ENCODE peak calls at places on chromosomes 6 and 20, in eight cellular contexts. One of them, this sample, is unnamed.

GRCh38 chr20:53897884-53898557 is 172.4 kb downstream of the BCAS1 start:
- DNase-seq in HCT116: no peak
- DNase-seq in substantia nigra: no peak
- DNase-seq in ovary: no peak
- DNase-seq in HEK293T: no peak
- DNase-seq in left ventricle myocardium superior: no peak
- DNase-seq in Kasumi-1: no peak
- DNase-seq in type B pancreatic cell: no peak
- DNase-seq in this sample: no peak

GRCh38 chr6:14638932-14639875 is 521.6 kb downstream of the CD83 start:
- DNase-seq in HCT116: no peak
- DNase-seq in substantia nigra: no peak
- DNase-seq in ovary: peak
- DNase-seq in HEK293T: peak
- DNase-seq in left ventricle myocardium superior: peak
- DNase-seq in Kasumi-1: peak
- DNase-seq in type B pancreatic cell: no peak
- DNase-seq in this sample: no peak

GRCh38 chr6:134714113-134714512 is 235.8 kb downstream of the ALDH8A1 start:
- DNase-seq in HCT116: no peak
- DNase-seq in substantia nigra: no peak
- DNase-seq in ovary: no peak
- DNase-seq in HEK293T: no peak
- DNase-seq in left ventricle myocardium superior: no peak
- DNase-seq in Kasumi-1: no peak
- DNase-seq in type B pancreatic cell: no peak
- DNase-seq in this sample: no peak

GRCh38 chr20:44993343-44993742 is 27.0 kb downstream of the STK4 start:
- DNase-seq in HCT116: no peak
- DNase-seq in substantia nigra: no peak
- DNase-seq in ovary: no peak
- DNase-seq in HEK293T: no peak
- DNase-seq in left ventricle myocardium superior: no peak
- DNase-seq in Kasumi-1: peak
- DNase-seq in type B pancreatic cell: no peak
- DNase-seq in this sample: no peak

GRCh38 chr20:37880726-37881591 is 22.0 kb upstream of the VSTM2L start:
- DNase-seq in HCT116: no peak
- DNase-seq in substantia nigra: no peak
- DNase-seq in ovary: peak
- DNase-seq in HEK293T: peak
- DNase-seq in left ventricle myocardium superior: peak
- DNase-seq in Kasumi-1: no peak
- DNase-seq in type B pancreatic cell: no peak
- DNase-seq in this sample: no peak

GRCh38 chr20:8073024-8073832 is 53.7 kb upstream of the TMX4 start:
- DNase-seq in HCT116: no peak
- DNase-seq in substantia nigra: no peak
- DNase-seq in ovary: no peak
- DNase-seq in HEK293T: no peak
- DNase-seq in left ventricle myocardium superior: no peak
- DNase-seq in Kasumi-1: peak
- DNase-seq in type B pancreatic cell: no peak
- DNase-seq in this sample: no peak

GRCh38 chr6:26272171-26272631 is 92.8 kb upstream of the BTN3A2 start:
- DNase-seq in HCT116: no peak
- DNase-seq in substantia nigra: no peak
- DNase-seq in ovary: peak
- DNase-seq in HEK293T: no peak
- DNase-seq in left ventricle myocardium superior: peak
- DNase-seq in Kasumi-1: peak
- DNase-seq in type B pancreatic cell: peak
- DNase-seq in this sample: no peak

GRCh38 chr6:36068012-36068392 is 40.4 kb downstream of the MAPK14 start:
- DNase-seq in HCT116: no peak
- DNase-seq in substantia nigra: no peak
- DNase-seq in ovary: no peak
- DNase-seq in HEK293T: no peak
- DNase-seq in left ventricle myocardium superior: no peak
- DNase-seq in Kasumi-1: no peak
- DNase-seq in type B pancreatic cell: no peak
- DNase-seq in this sample: no peak

GRCh38 chr6:45495404-45496084 is 117.8 kb upstream of the SUPT3H start:
- DNase-seq in HCT116: no peak
- DNase-seq in substantia nigra: no peak
- DNase-seq in ovary: no peak
- DNase-seq in HEK293T: no peak
- DNase-seq in left ventricle myocardium superior: no peak
- DNase-seq in Kasumi-1: peak
- DNase-seq in type B pancreatic cell: no peak
- DNase-seq in this sample: no peak

GRCh38 chr6:34771727-34772126 is 14.4 kb downstream of the SNRPC start:
- DNase-seq in HCT116: no peak
- DNase-seq in substantia nigra: no peak
- DNase-seq in ovary: no peak
- DNase-seq in HEK293T: no peak
- DNase-seq in left ventricle myocardium superior: no peak
- DNase-seq in Kasumi-1: no peak
- DNase-seq in type B pancreatic cell: no peak
- DNase-seq in this sample: no peak

GRCh38 chr6:143941852-143942627 is 66.0 kb downstream of the PLAGL1 start:
- DNase-seq in HCT116: peak
- DNase-seq in substantia nigra: peak
- DNase-seq in ovary: peak
- DNase-seq in HEK293T: peak
- DNase-seq in left ventricle myocardium superior: peak
- DNase-seq in Kasumi-1: peak
- DNase-seq in type B pancreatic cell: no peak
- DNase-seq in this sample: peak

GRCh38 chr6:159178847-159179246 is 9.6 kb downstream of the FNDC1 start:
- DNase-seq in HCT116: no peak
- DNase-seq in substantia nigra: no peak
- DNase-seq in ovary: no peak
- DNase-seq in HEK293T: no peak
- DNase-seq in left ventricle myocardium superior: no peak
- DNase-seq in Kasumi-1: no peak
- DNase-seq in type B pancreatic cell: no peak
- DNase-seq in this sample: no peak

GRCh38 chr6:166488081-166488685 is 98.3 kb downstream of the RAMACL start:
- DNase-seq in HCT116: no peak
- DNase-seq in substantia nigra: no peak
- DNase-seq in ovary: peak
- DNase-seq in HEK293T: no peak
- DNase-seq in left ventricle myocardium superior: peak
- DNase-seq in Kasumi-1: peak
- DNase-seq in type B pancreatic cell: no peak
- DNase-seq in this sample: no peak

GRCh38 chr6:132401941-132402275 is 633 bp upstream of the MOXD1 start:
- DNase-seq in HCT116: no peak
- DNase-seq in substantia nigra: no peak
- DNase-seq in ovary: no peak
- DNase-seq in HEK293T: no peak
- DNase-seq in left ventricle myocardium superior: no peak
- DNase-seq in Kasumi-1: no peak
- DNase-seq in type B pancreatic cell: no peak
- DNase-seq in this sample: no peak

GRCh38 chr20:13525225-13525940 is 113.3 kb downstream of the TASP1 start:
- DNase-seq in HCT116: no peak
- DNase-seq in substantia nigra: no peak
- DNase-seq in ovary: no peak
- DNase-seq in HEK293T: no peak
- DNase-seq in left ventricle myocardium superior: no peak
- DNase-seq in Kasumi-1: no peak
- DNase-seq in type B pancreatic cell: no peak
- DNase-seq in this sample: no peak

GRCh38 chr20:50918403-50918802 is 12.8 kb downstream of the ADNP start:
- DNase-seq in HCT116: no peak
- DNase-seq in substantia nigra: no peak
- DNase-seq in ovary: no peak
- DNase-seq in HEK293T: no peak
- DNase-seq in left ventricle myocardium superior: no peak
- DNase-seq in Kasumi-1: no peak
- DNase-seq in type B pancreatic cell: no peak
- DNase-seq in this sample: no peak

GRCh38 chr6:48889429-48889828 is 573.6 kb downstream of the MMUT start:
- DNase-seq in HCT116: no peak
- DNase-seq in substantia nigra: no peak
- DNase-seq in ovary: no peak
- DNase-seq in HEK293T: no peak
- DNase-seq in left ventricle myocardium superior: no peak
- DNase-seq in Kasumi-1: no peak
- DNase-seq in type B pancreatic cell: no peak
- DNase-seq in this sample: no peak

GRCh38 chr6:13526718-13527668 is 39.6 kb upstream of the GFOD1 start:
- DNase-seq in HCT116: no peak
- DNase-seq in substantia nigra: no peak
- DNase-seq in ovary: peak
- DNase-seq in HEK293T: no peak
- DNase-seq in left ventricle myocardium superior: peak
- DNase-seq in Kasumi-1: peak
- DNase-seq in type B pancreatic cell: no peak
- DNase-seq in this sample: no peak

GRCh38 chr6:165676435-165677068 is 13.5 kb upstream of the PDE10A start:
- DNase-seq in HCT116: no peak
- DNase-seq in substantia nigra: no peak
- DNase-seq in ovary: no peak
- DNase-seq in HEK293T: no peak
- DNase-seq in left ventricle myocardium superior: peak
- DNase-seq in Kasumi-1: no peak
- DNase-seq in type B pancreatic cell: no peak
- DNase-seq in this sample: no peak

GRCh38 chr6:160398674-160399271 is 50.6 kb downstream of the SLC22A3 start:
- DNase-seq in HCT116: no peak
- DNase-seq in substantia nigra: no peak
- DNase-seq in ovary: no peak
- DNase-seq in HEK293T: no peak
- DNase-seq in left ventricle myocardium superior: no peak
- DNase-seq in Kasumi-1: no peak
- DNase-seq in type B pancreatic cell: no peak
- DNase-seq in this sample: no peak

GRCh38 chr6:36577298-36577697 is 16.9 kb upstream of the SRSF3 start:
- DNase-seq in HCT116: peak
- DNase-seq in substantia nigra: no peak
- DNase-seq in ovary: no peak
- DNase-seq in HEK293T: no peak
- DNase-seq in left ventricle myocardium superior: no peak
- DNase-seq in Kasumi-1: no peak
- DNase-seq in type B pancreatic cell: no peak
- DNase-seq in this sample: no peak

This sample was measured in dorsolateral prefrontal cortex.